ENCODE peak calls at places on chromosomes 16 and 17, in nine cellular contexts. Q is A549, P is GM23338, Y is fibroblast of the aortic adventitia, U is lung, M is GM12878, E is ovary, X is pancreas, C is ascending aorta. W is an unnamed sample.

GRCh38 chr17:78774956-78775571 is 7.0 kb downstream of the CYTH1 start:
- DNase-seq in P (no peak), M (no peak), E (no peak), U (no peak), X (no peak), Q (no peak), Y (peak; percentile 34), C (no peak), W (no peak)

GRCh38 chr16:51637744-51638100 is 486.7 kb upstream of the SALL1 start:
- DNase-seq in E (no peak), C (no peak), Y (peak; percentile 16), X (no peak), U (no peak), P (no peak), Q (no peak), M (no peak), W (no peak)

GRCh38 chr17:68576811-68577551 is 24.2 kb downstream of the FAM20A start:
- DNase-seq in X (no peak), E (peak; percentile 33), M (no peak), U (no peak), C (no peak), Q (no peak), P (no peak), Y (peak; percentile 92), W (no peak)

GRCh38 chr16:55668337-55669281 is 12.8 kb downstream of the SLC6A2 start:
- DNase-seq in Q (peak; percentile 24), U (no peak), E (no peak), M (no peak), C (no peak), X (no peak), Y (no peak), P (peak; percentile 59), W (no peak)

GRCh38 chr16:56869513-56870270 is 4.7 kb downstream of the SLC12A3 start:
- DNase-seq in M (no peak), P (peak; percentile 75), C (no peak), U (peak; percentile 37), X (no peak), E (no peak), Q (peak; percentile 80), Y (no peak), W (no peak)

GRCh38 chr17:28290703-28291102 is 28.3 kb upstream of the TMEM97 start:
- DNase-seq in Q (no peak), M (no peak), E (no peak), Y (no peak), P (no peak), X (no peak), U (no peak), C (no peak), W (no peak)

GRCh38 chr17:28484296-28484695 is 10.9 kb downstream of the SLC13A2 start:
- DNase-seq in Y (no peak), P (no peak), X (no peak), Q (no peak), U (no peak), E (no peak), C (no peak), M (peak; percentile 79), W (no peak)

GRCh38 chr17:17567114-17567513 is 24.4 kb downstream of the PEMT start:
- DNase-seq in E (no peak), U (no peak), X (no peak), Y (no peak), P (no peak), C (no peak), M (no peak), Q (no peak), W (no peak)

GRCh38 chr17:10579270-10579669 is 29.8 kb upstream of the MYH2 start:
- DNase-seq in M (peak; percentile 7), C (no peak), P (no peak), Y (no peak), U (no peak), X (no peak), E (no peak), Q (no peak), W (no peak)

GRCh38 chr16:74922150-74923138 is 62.5 kb downstream of the WDR59 start:
- DNase-seq in X (no peak), M (no peak), E (no peak), U (no peak), Q (no peak), Y (peak; percentile 28), C (no peak), P (no peak), W (no peak)

GRCh38 chr17:16419929-16420271 is 4.5 kb downstream of the TRPV2 start:
- DNase-seq in X (no peak), E (no peak), U (no peak), Q (no peak), P (no peak), M (no peak), Y (no peak), C (no peak), W (no peak)

GRCh38 chr17:37488607-37489196 is 989 bp upstream of the DUSP14 start:
- DNase-seq in Y (peak; percentile 92), E (peak; percentile 79), C (peak; percentile 85), X (peak; percentile 91), U (peak; percentile 89), P (peak; percentile 90), Q (peak; percentile 95), M (no peak), W (peak; percentile 95)

GRCh38 chr16:85422374-85423185 is 190.5 kb upstream of the GSE1 start:
- DNase-seq in Q (peak; percentile 65), M (no peak), Y (no peak), X (peak; percentile 90), E (peak; percentile 58), C (no peak), U (peak; percentile 81), P (peak; percentile 75), W (no peak)

GRCh38 chr17:13415877-13416416 is 185.8 kb downstream of the HS3ST3A1 start:
- DNase-seq in Q (no peak), X (no peak), M (no peak), E (no peak), Y (peak; percentile 69), C (no peak), P (no peak), U (peak; percentile 84), W (peak; percentile 57)

GRCh38 chr17:42979511-42980273 is at the start of gene PTGES3L:
- DNase-seq in E (no peak), X (peak; percentile 41), Q (peak; percentile 48), P (peak; percentile 84), U (no peak), Y (peak; percentile 27), M (no peak), C (no peak), W (no peak)

GRCh38 chr16:86812363-86812970 is 234.1 kb downstream of the FOXL1 start:
- DNase-seq in X (no peak), U (no peak), Y (no peak), M (no peak), Q (no peak), E (no peak), P (no peak), C (no peak), W (no peak)

GRCh38 chr16:86810062-86810461 is 231.7 kb downstream of the FOXL1 start:
- DNase-seq in Y (no peak), P (no peak), U (no peak), E (no peak), X (no peak), M (no peak), C (no peak), Q (no peak), W (no peak)

GRCh38 chr16:86808863-86809444 is 230.6 kb downstream of the FOXL1 start:
- DNase-seq in Q (no peak), U (no peak), Y (no peak), P (no peak), C (no peak), M (no peak), E (no peak), X (no peak), W (no peak)

GRCh38 chr16:86806838-86807351 is 228.5 kb downstream of the FOXL1 start:
- DNase-seq in Q (no peak), C (no peak), M (no peak), Y (no peak), X (no peak), U (no peak), E (no peak), P (peak; percentile 46), W (no peak)

GRCh38 chr16:86809458-86809955 is 231.2 kb downstream of the FOXL1 start:
- DNase-seq in C (no peak), E (no peak), U (no peak), P (peak; percentile 23), M (no peak), Q (peak; percentile 51), Y (peak; percentile 78), X (no peak), W (peak; percentile 36)
- TF ChIP-seq CTCF in C (no peak), E (no peak), U (no peak), P (no peak), M (no peak), Q (peak; percentile 19), Y (peak; percentile 25), X (no peak), W (peak; percentile 8)

GRCh38 chr17:76704799-76705198 is 6.0 kb downstream of the MXRA7 start:
- DNase-seq in C (no peak), E (no peak), Y (no peak), X (no peak), M (no peak), Q (no peak), U (no peak), P (no peak), W (no peak)

GRCh38 chr17:76700627-76701470 is 9.9 kb downstream of the MXRA7 start:
- DNase-seq in P (peak; percentile 66), C (no peak), M (no peak), X (no peak), E (peak; percentile 72), Y (peak; percentile 83), Q (no peak), U (no peak), W (no peak)

GRCh38 chr17:76702941-76703637 is 7.7 kb downstream of the MXRA7 start:
- DNase-seq in M (no peak), X (no peak), U (no peak), P (no peak), C (no peak), Y (no peak), Q (no peak), E (no peak), W (no peak)

GRCh38 chr17:76700290-76700626 is 10.5 kb downstream of the MXRA7 start:
- DNase-seq in Y (peak; percentile 28), Q (no peak), X (no peak), E (no peak), M (no peak), U (no peak), P (no peak), C (no peak), W (no peak)

GRCh38 chr17:76701471-76701967 is 9.2 kb downstream of the MXRA7 start:
- DNase-seq in X (no peak), Q (no peak), U (no peak), P (no peak), Y (no peak), E (no peak), M (no peak), C (no peak), W (no peak)
- H3K4me3 ChIP-seq in X (no peak overlapping the region), Q (no peak overlapping the region), U (no peak overlapping the region), P (no peak overlapping the region), Y (no peak overlapping the region), E (peak overlapping the region; percentile 22), M (no peak overlapping the region), C (no peak overlapping the region), W (no peak overlapping the region)

GRCh38 chr17:35555695-35556094 is 4.9 kb downstream of the SLFN14 start:
- DNase-seq in M (no peak), C (no peak), E (no peak), P (peak; percentile 36), X (no peak), U (no peak), Y (no peak), Q (no peak), W (no peak)
- TF ChIP-seq CTCF in M (peak; percentile 22), C (no peak), E (no peak), P (peak; percentile 66), X (no peak), U (no peak), Y (peak; percentile 15), Q (peak; percentile 40), W (peak; percentile 18)

GRCh38 chr16:79715088-79715487 is 114.6 kb upstream of the MAF start:
- DNase-seq in E (no peak), P (no peak), Q (no peak), Y (no peak), X (no peak), C (no peak), M (no peak), U (no peak), W (no peak)
- H3K4me3 ChIP-seq in E (no peak overlapping the region), P (no peak overlapping the region), Q (no peak overlapping the region), Y (no peak overlapping the region), X (no peak overlapping the region), C (no peak overlapping the region), M (no peak overlapping the region), U (no peak overlapping the region), W (no peak overlapping the region)

W was measured in retinal pigment epithelial cell.